ENCODE peak calls at places on chromosomes 6 and 20, in nine cellular contexts. One of them, this sample, is unnamed.

GRCh38 chr20:7703436-7703835 is 236.8 kb downstream of the HAO1 start:
- DNase-seq in stimulated activated CD4-positive, alpha-beta T cell treated with anti-CD3 and anti-CD28 coated beads, TNF-alpha, amount 100 ng/mL, for 4 hours: no peak
- DNase-seq in glutamatergic neuron: no peak
- DNase-seq in brain microvascular endothelial cell: no peak
- DNase-seq in HS-27A: no peak
- DNase-seq in D341Med: no peak
- DNase-seq in NCI-H460: no peak
- DNase-seq in activated effector memory CD4-positive, alpha-beta T cell treated with Interleukin-2 at 50 U/mL for 16 hours: no peak
- DNase-seq in testis: no peak
- DNase-seq in this sample: no peak

GRCh38 chr6:151317206-151317994 is 74.0 kb downstream of the ZBTB2 start:
- DNase-seq in stimulated activated CD4-positive, alpha-beta T cell treated with anti-CD3 and anti-CD28 coated beads, TNF-alpha, amount 100 ng/mL, for 4 hours: no peak
- DNase-seq in glutamatergic neuron: no peak
- DNase-seq in brain microvascular endothelial cell: peak; percentile 69
- DNase-seq in HS-27A: peak; percentile 5
- DNase-seq in D341Med: no peak
- DNase-seq in NCI-H460: no peak
- DNase-seq in activated effector memory CD4-positive, alpha-beta T cell treated with Interleukin-2 at 50 U/mL for 16 hours: no peak
- DNase-seq in testis: no peak
- DNase-seq in this sample: no peak

GRCh38 chr6:148240866-148241477 is 101.7 kb upstream of the SASH1 start:
- DNase-seq in stimulated activated CD4-positive, alpha-beta T cell treated with anti-CD3 and anti-CD28 coated beads, TNF-alpha, amount 100 ng/mL, for 4 hours: no peak
- DNase-seq in glutamatergic neuron: no peak
- DNase-seq in brain microvascular endothelial cell: no peak
- DNase-seq in HS-27A: no peak
- DNase-seq in D341Med: no peak
- DNase-seq in NCI-H460: no peak
- DNase-seq in activated effector memory CD4-positive, alpha-beta T cell treated with Interleukin-2 at 50 U/mL for 16 hours: no peak
- DNase-seq in testis: no peak
- DNase-seq in this sample: no peak

GRCh38 chr6:125377621-125378020 is 75.9 kb upstream of the HDDC2 start:
- DNase-seq in stimulated activated CD4-positive, alpha-beta T cell treated with anti-CD3 and anti-CD28 coated beads, TNF-alpha, amount 100 ng/mL, for 4 hours: no peak
- DNase-seq in glutamatergic neuron: no peak
- DNase-seq in brain microvascular endothelial cell: peak; percentile 91
- DNase-seq in HS-27A: no peak
- DNase-seq in D341Med: no peak
- DNase-seq in NCI-H460: no peak
- DNase-seq in activated effector memory CD4-positive, alpha-beta T cell treated with Interleukin-2 at 50 U/mL for 16 hours: no peak
- DNase-seq in testis: no peak
- DNase-seq in this sample: no peak

GRCh38 chr6:158654498-158654897 is 4.6 kb downstream of the SYTL3 start:
- DNase-seq in stimulated activated CD4-positive, alpha-beta T cell treated with anti-CD3 and anti-CD28 coated beads, TNF-alpha, amount 100 ng/mL, for 4 hours: no peak
- DNase-seq in glutamatergic neuron: no peak
- DNase-seq in brain microvascular endothelial cell: peak; percentile 71
- DNase-seq in HS-27A: no peak
- DNase-seq in D341Med: no peak
- DNase-seq in NCI-H460: no peak
- DNase-seq in activated effector memory CD4-positive, alpha-beta T cell treated with Interleukin-2 at 50 U/mL for 16 hours: no peak
- DNase-seq in testis: peak; percentile 70
- DNase-seq in this sample: peak; percentile 91

GRCh38 chr6:88538130-88538706 is 372.1 kb upstream of the CNR1 start:
- DNase-seq in stimulated activated CD4-positive, alpha-beta T cell treated with anti-CD3 and anti-CD28 coated beads, TNF-alpha, amount 100 ng/mL, for 4 hours: no peak
- DNase-seq in glutamatergic neuron: no peak
- DNase-seq in brain microvascular endothelial cell: no peak
- DNase-seq in HS-27A: no peak
- DNase-seq in D341Med: no peak
- DNase-seq in NCI-H460: peak; percentile 3
- DNase-seq in activated effector memory CD4-positive, alpha-beta T cell treated with Interleukin-2 at 50 U/mL for 16 hours: no peak
- DNase-seq in testis: peak; percentile 17
- DNase-seq in this sample: no peak

GRCh38 chr6:82691997-82692396 is 328.4 kb downstream of the TPBG start:
- DNase-seq in stimulated activated CD4-positive, alpha-beta T cell treated with anti-CD3 and anti-CD28 coated beads, TNF-alpha, amount 100 ng/mL, for 4 hours: no peak
- DNase-seq in glutamatergic neuron: no peak
- DNase-seq in brain microvascular endothelial cell: no peak
- DNase-seq in HS-27A: no peak
- DNase-seq in D341Med: no peak
- DNase-seq in NCI-H460: no peak
- DNase-seq in activated effector memory CD4-positive, alpha-beta T cell treated with Interleukin-2 at 50 U/mL for 16 hours: no peak
- DNase-seq in testis: no peak
- DNase-seq in this sample: no peak

GRCh38 chr6:139449611-139450000 is 75.2 kb upstream of the CITED2 start:
- DNase-seq in stimulated activated CD4-positive, alpha-beta T cell treated with anti-CD3 and anti-CD28 coated beads, TNF-alpha, amount 100 ng/mL, for 4 hours: no peak
- DNase-seq in glutamatergic neuron: no peak
- DNase-seq in brain microvascular endothelial cell: no peak
- DNase-seq in HS-27A: no peak
- DNase-seq in D341Med: no peak
- DNase-seq in NCI-H460: no peak
- DNase-seq in activated effector memory CD4-positive, alpha-beta T cell treated with Interleukin-2 at 50 U/mL for 16 hours: no peak
- DNase-seq in testis: no peak
- DNase-seq in this sample: no peak

GRCh38 chr6:7691675-7692452 is 34.0 kb upstream of the BMP6 start:
- DNase-seq in stimulated activated CD4-positive, alpha-beta T cell treated with anti-CD3 and anti-CD28 coated beads, TNF-alpha, amount 100 ng/mL, for 4 hours: no peak
- DNase-seq in glutamatergic neuron: no peak
- DNase-seq in brain microvascular endothelial cell: peak; percentile 67
- DNase-seq in HS-27A: no peak
- DNase-seq in D341Med: no peak
- DNase-seq in NCI-H460: peak; percentile 52
- DNase-seq in activated effector memory CD4-positive, alpha-beta T cell treated with Interleukin-2 at 50 U/mL for 16 hours: no peak
- DNase-seq in testis: no peak
- DNase-seq in this sample: peak; percentile 50

GRCh38 chr20:36745234-36745926 is 510 bp downstream of the NDRG3 start:
- DNase-seq in stimulated activated CD4-positive, alpha-beta T cell treated with anti-CD3 and anti-CD28 coated beads, TNF-alpha, amount 100 ng/mL, for 4 hours: peak; percentile 3
- DNase-seq in glutamatergic neuron: peak; percentile 50
- DNase-seq in brain microvascular endothelial cell: peak; percentile 0
- DNase-seq in HS-27A: no peak
- DNase-seq in D341Med: no peak
- DNase-seq in NCI-H460: no peak
- DNase-seq in activated effector memory CD4-positive, alpha-beta T cell treated with Interleukin-2 at 50 U/mL for 16 hours: no peak
- DNase-seq in testis: peak; percentile 35
- DNase-seq in this sample: peak; percentile 65

GRCh38 chr6:45076217-45076616 is 251.9 kb upstream of the RUNX2 start:
- DNase-seq in stimulated activated CD4-positive, alpha-beta T cell treated with anti-CD3 and anti-CD28 coated beads, TNF-alpha, amount 100 ng/mL, for 4 hours: no peak
- DNase-seq in glutamatergic neuron: no peak
- DNase-seq in brain microvascular endothelial cell: no peak
- DNase-seq in HS-27A: no peak
- DNase-seq in D341Med: no peak
- DNase-seq in NCI-H460: no peak
- DNase-seq in activated effector memory CD4-positive, alpha-beta T cell treated with Interleukin-2 at 50 U/mL for 16 hours: no peak
- DNase-seq in testis: no peak
- DNase-seq in this sample: no peak

GRCh38 chr6:136956590-136957573 is 34.8 kb downstream of the SLC35D3 start:
- DNase-seq in stimulated activated CD4-positive, alpha-beta T cell treated with anti-CD3 and anti-CD28 coated beads, TNF-alpha, amount 100 ng/mL, for 4 hours: no peak
- DNase-seq in glutamatergic neuron: peak; percentile 45
- DNase-seq in brain microvascular endothelial cell: no peak
- DNase-seq in HS-27A: no peak
- DNase-seq in D341Med: no peak
- DNase-seq in NCI-H460: no peak
- DNase-seq in activated effector memory CD4-positive, alpha-beta T cell treated with Interleukin-2 at 50 U/mL for 16 hours: no peak
- DNase-seq in testis: no peak
- DNase-seq in this sample: no peak

GRCh38 chr6:89146748-89147715 is 1.2 kb downstream of the PM20D2 start:
- DNase-seq in stimulated activated CD4-positive, alpha-beta T cell treated with anti-CD3 and anti-CD28 coated beads, TNF-alpha, amount 100 ng/mL, for 4 hours: no peak
- DNase-seq in glutamatergic neuron: no peak
- DNase-seq in brain microvascular endothelial cell: no peak
- DNase-seq in HS-27A: peak; percentile 20
- DNase-seq in D341Med: no peak
- DNase-seq in NCI-H460: peak; percentile 13
- DNase-seq in activated effector memory CD4-positive, alpha-beta T cell treated with Interleukin-2 at 50 U/mL for 16 hours: no peak
- DNase-seq in testis: peak; percentile 26
- DNase-seq in this sample: no peak

GRCh38 chr6:52231411-52232127 is 12.7 kb downstream of the IL17F start:
- DNase-seq in stimulated activated CD4-positive, alpha-beta T cell treated with anti-CD3 and anti-CD28 coated beads, TNF-alpha, amount 100 ng/mL, for 4 hours: no peak
- DNase-seq in glutamatergic neuron: no peak
- DNase-seq in brain microvascular endothelial cell: no peak
- DNase-seq in HS-27A: no peak
- DNase-seq in D341Med: no peak
- DNase-seq in NCI-H460: no peak
- DNase-seq in activated effector memory CD4-positive, alpha-beta T cell treated with Interleukin-2 at 50 U/mL for 16 hours: no peak
- DNase-seq in testis: no peak
- DNase-seq in this sample: no peak

GRCh38 chr20:64156136-64156885 is 7.9 kb upstream of the MYT1 start:
- DNase-seq in stimulated activated CD4-positive, alpha-beta T cell treated with anti-CD3 and anti-CD28 coated beads, TNF-alpha, amount 100 ng/mL, for 4 hours: no peak
- DNase-seq in glutamatergic neuron: peak; percentile 80
- DNase-seq in brain microvascular endothelial cell: no peak
- DNase-seq in HS-27A: no peak
- DNase-seq in D341Med: no peak
- DNase-seq in NCI-H460: no peak
- DNase-seq in activated effector memory CD4-positive, alpha-beta T cell treated with Interleukin-2 at 50 U/mL for 16 hours: no peak
- DNase-seq in testis: no peak
- DNase-seq in this sample: no peak

GRCh38 chr6:17589402-17590116 is 10.5 kb upstream of the FAM8A1 start:
- DNase-seq in stimulated activated CD4-positive, alpha-beta T cell treated with anti-CD3 and anti-CD28 coated beads, TNF-alpha, amount 100 ng/mL, for 4 hours: no peak
- DNase-seq in glutamatergic neuron: no peak
- DNase-seq in brain microvascular endothelial cell: peak; percentile 82
- DNase-seq in HS-27A: peak; percentile 81
- DNase-seq in D341Med: no peak
- DNase-seq in NCI-H460: no peak
- DNase-seq in activated effector memory CD4-positive, alpha-beta T cell treated with Interleukin-2 at 50 U/mL for 16 hours: no peak
- DNase-seq in testis: no peak
- DNase-seq in this sample: no peak

GRCh38 chr6:15816661-15817060 is 153.8 kb upstream of the DTNBP1 start:
- DNase-seq in stimulated activated CD4-positive, alpha-beta T cell treated with anti-CD3 and anti-CD28 coated beads, TNF-alpha, amount 100 ng/mL, for 4 hours: no peak
- DNase-seq in glutamatergic neuron: no peak
- DNase-seq in brain microvascular endothelial cell: no peak
- DNase-seq in HS-27A: no peak
- DNase-seq in D341Med: no peak
- DNase-seq in NCI-H460: no peak
- DNase-seq in activated effector memory CD4-positive, alpha-beta T cell treated with Interleukin-2 at 50 U/mL for 16 hours: no peak
- DNase-seq in testis: no peak
- DNase-seq in this sample: no peak

GRCh38 chr6:73134588-73134987 is 90.7 kb downstream of the KHDC1L start:
- DNase-seq in stimulated activated CD4-positive, alpha-beta T cell treated with anti-CD3 and anti-CD28 coated beads, TNF-alpha, amount 100 ng/mL, for 4 hours: no peak
- DNase-seq in glutamatergic neuron: peak; percentile 73
- DNase-seq in brain microvascular endothelial cell: peak; percentile 33
- DNase-seq in HS-27A: no peak
- DNase-seq in D341Med: peak; percentile 35
- DNase-seq in NCI-H460: peak; percentile 8
- DNase-seq in activated effector memory CD4-positive, alpha-beta T cell treated with Interleukin-2 at 50 U/mL for 16 hours: no peak
- DNase-seq in testis: peak; percentile 72
- DNase-seq in this sample: peak; percentile 30

GRCh38 chr20:13009682-13010406 is 1.1 kb downstream of the SPTLC3 start:
- DNase-seq in stimulated activated CD4-positive, alpha-beta T cell treated with anti-CD3 and anti-CD28 coated beads, TNF-alpha, amount 100 ng/mL, for 4 hours: no peak
- DNase-seq in glutamatergic neuron: no peak
- DNase-seq in brain microvascular endothelial cell: peak; percentile 90
- DNase-seq in HS-27A: no peak
- DNase-seq in D341Med: no peak
- DNase-seq in NCI-H460: peak; percentile 63
- DNase-seq in activated effector memory CD4-positive, alpha-beta T cell treated with Interleukin-2 at 50 U/mL for 16 hours: no peak
- DNase-seq in testis: peak; percentile 46
- DNase-seq in this sample: no peak

GRCh38 chr6:150043096-150043495 is 17.8 kb upstream of the RAET1L start:
- DNase-seq in stimulated activated CD4-positive, alpha-beta T cell treated with anti-CD3 and anti-CD28 coated beads, TNF-alpha, amount 100 ng/mL, for 4 hours: no peak
- DNase-seq in glutamatergic neuron: no peak
- DNase-seq in brain microvascular endothelial cell: no peak
- DNase-seq in HS-27A: no peak
- DNase-seq in D341Med: no peak
- DNase-seq in NCI-H460: no peak
- DNase-seq in activated effector memory CD4-positive, alpha-beta T cell treated with Interleukin-2 at 50 U/mL for 16 hours: no peak
- DNase-seq in testis: no peak
- DNase-seq in this sample: no peak

GRCh38 chr20:58553841-58554240 is 38.6 kb upstream of the APCDD1L start:
- DNase-seq in stimulated activated CD4-positive, alpha-beta T cell treated with anti-CD3 and anti-CD28 coated beads, TNF-alpha, amount 100 ng/mL, for 4 hours: no peak
- DNase-seq in glutamatergic neuron: no peak
- DNase-seq in brain microvascular endothelial cell: no peak
- DNase-seq in HS-27A: no peak
- DNase-seq in D341Med: no peak
- DNase-seq in NCI-H460: no peak
- DNase-seq in activated effector memory CD4-positive, alpha-beta T cell treated with Interleukin-2 at 50 U/mL for 16 hours: no peak
- DNase-seq in testis: no peak
- DNase-seq in this sample: peak; percentile 73

GRCh38 chr20:18310592-18310991 is 22.3 kb downstream of the ZNF133 start:
- DNase-seq in stimulated activated CD4-positive, alpha-beta T cell treated with anti-CD3 and anti-CD28 coated beads, TNF-alpha, amount 100 ng/mL, for 4 hours: no peak
- DNase-seq in glutamatergic neuron: no peak
- DNase-seq in brain microvascular endothelial cell: no peak
- DNase-seq in HS-27A: no peak
- DNase-seq in D341Med: no peak
- DNase-seq in NCI-H460: no peak
- DNase-seq in activated effector memory CD4-positive, alpha-beta T cell treated with Interleukin-2 at 50 U/mL for 16 hours: no peak
- DNase-seq in testis: no peak
- DNase-seq in this sample: no peak

GRCh38 chr6:10390495-10391298 is 24.2 kb downstream of the TFAP2A start:
- DNase-seq in stimulated activated CD4-positive, alpha-beta T cell treated with anti-CD3 and anti-CD28 coated beads, TNF-alpha, amount 100 ng/mL, for 4 hours: no peak
- DNase-seq in glutamatergic neuron: no peak
- DNase-seq in brain microvascular endothelial cell: no peak
- DNase-seq in HS-27A: no peak
- DNase-seq in D341Med: no peak
- DNase-seq in NCI-H460: no peak
- DNase-seq in activated effector memory CD4-positive, alpha-beta T cell treated with Interleukin-2 at 50 U/mL for 16 hours: no peak
- DNase-seq in testis: no peak
- DNase-seq in this sample: no peak

GRCh38 chr6:811806-812205 is 118.9 kb upstream of the EXOC2 start:
- DNase-seq in stimulated activated CD4-positive, alpha-beta T cell treated with anti-CD3 and anti-CD28 coated beads, TNF-alpha, amount 100 ng/mL, for 4 hours: no peak
- DNase-seq in glutamatergic neuron: no peak
- DNase-seq in brain microvascular endothelial cell: no peak
- DNase-seq in HS-27A: no peak
- DNase-seq in D341Med: no peak
- DNase-seq in NCI-H460: no peak
- DNase-seq in activated effector memory CD4-positive, alpha-beta T cell treated with Interleukin-2 at 50 U/mL for 16 hours: no peak
- DNase-seq in testis: no peak
- DNase-seq in this sample: no peak

GRCh38 chr20:6718660-6719059 is 48.8 kb upstream of the BMP2 start:
- DNase-seq in stimulated activated CD4-positive, alpha-beta T cell treated with anti-CD3 and anti-CD28 coated beads, TNF-alpha, amount 100 ng/mL, for 4 hours: no peak
- DNase-seq in glutamatergic neuron: no peak
- DNase-seq in brain microvascular endothelial cell: no peak
- DNase-seq in HS-27A: no peak
- DNase-seq in D341Med: no peak
- DNase-seq in NCI-H460: peak; percentile 16
- DNase-seq in activated effector memory CD4-positive, alpha-beta T cell treated with Interleukin-2 at 50 U/mL for 16 hours: no peak
- DNase-seq in testis: no peak
- DNase-seq in this sample: no peak

GRCh38 chr20:63080411-63080810 is 73.6 kb upstream of the BHLHE23 start:
- DNase-seq in stimulated activated CD4-positive, alpha-beta T cell treated with anti-CD3 and anti-CD28 coated beads, TNF-alpha, amount 100 ng/mL, for 4 hours: no peak
- DNase-seq in glutamatergic neuron: no peak
- DNase-seq in brain microvascular endothelial cell: no peak
- DNase-seq in HS-27A: no peak
- DNase-seq in D341Med: peak; percentile 10
- DNase-seq in NCI-H460: no peak
- DNase-seq in activated effector memory CD4-positive, alpha-beta T cell treated with Interleukin-2 at 50 U/mL for 16 hours: no peak
- DNase-seq in testis: no peak
- DNase-seq in this sample: no peak

GRCh38 chr6:148430897-148431296 is 88.3 kb downstream of the SASH1 start:
- DNase-seq in stimulated activated CD4-positive, alpha-beta T cell treated with anti-CD3 and anti-CD28 coated beads, TNF-alpha, amount 100 ng/mL, for 4 hours: no peak
- DNase-seq in glutamatergic neuron: no peak
- DNase-seq in brain microvascular endothelial cell: no peak
- DNase-seq in HS-27A: no peak
- DNase-seq in D341Med: no peak
- DNase-seq in NCI-H460: no peak
- DNase-seq in activated effector memory CD4-positive, alpha-beta T cell treated with Interleukin-2 at 50 U/mL for 16 hours: no peak
- DNase-seq in testis: no peak
- DNase-seq in this sample: no peak

GRCh38 chr6:99362644-99363268 is 13.3 kb upstream of the FAXC start:
- DNase-seq in stimulated activated CD4-positive, alpha-beta T cell treated with anti-CD3 and anti-CD28 coated beads, TNF-alpha, amount 100 ng/mL, for 4 hours: no peak
- DNase-seq in glutamatergic neuron: no peak
- DNase-seq in brain microvascular endothelial cell: no peak
- DNase-seq in HS-27A: no peak
- DNase-seq in D341Med: no peak
- DNase-seq in NCI-H460: no peak
- DNase-seq in activated effector memory CD4-positive, alpha-beta T cell treated with Interleukin-2 at 50 U/mL for 16 hours: no peak
- DNase-seq in testis: no peak
- DNase-seq in this sample: no peak

GRCh38 chr20:50996901-50997830 is 25.7 kb downstream of the KCNG1 start:
- DNase-seq in stimulated activated CD4-positive, alpha-beta T cell treated with anti-CD3 and anti-CD28 coated beads, TNF-alpha, amount 100 ng/mL, for 4 hours: no peak
- DNase-seq in glutamatergic neuron: no peak
- DNase-seq in brain microvascular endothelial cell: no peak
- DNase-seq in HS-27A: no peak
- DNase-seq in D341Med: no peak
- DNase-seq in NCI-H460: no peak
- DNase-seq in activated effector memory CD4-positive, alpha-beta T cell treated with Interleukin-2 at 50 U/mL for 16 hours: no peak
- DNase-seq in testis: no peak
- DNase-seq in this sample: no peak

GRCh38 chr6:17656644-17657043 is 50.1 kb downstream of the NUP153 start:
- DNase-seq in stimulated activated CD4-positive, alpha-beta T cell treated with anti-CD3 and anti-CD28 coated beads, TNF-alpha, amount 100 ng/mL, for 4 hours: no peak
- DNase-seq in glutamatergic neuron: no peak
- DNase-seq in brain microvascular endothelial cell: no peak
- DNase-seq in HS-27A: no peak
- DNase-seq in D341Med: no peak
- DNase-seq in NCI-H460: no peak
- DNase-seq in activated effector memory CD4-positive, alpha-beta T cell treated with Interleukin-2 at 50 U/mL for 16 hours: no peak
- DNase-seq in testis: no peak
- DNase-seq in this sample: no peak

GRCh38 chr6:131215212-131215611 is 79.9 kb downstream of the AKAP7 start:
- DNase-seq in stimulated activated CD4-positive, alpha-beta T cell treated with anti-CD3 and anti-CD28 coated beads, TNF-alpha, amount 100 ng/mL, for 4 hours: no peak
- DNase-seq in glutamatergic neuron: no peak
- DNase-seq in brain microvascular endothelial cell: no peak
- DNase-seq in HS-27A: no peak
- DNase-seq in D341Med: no peak
- DNase-seq in NCI-H460: no peak
- DNase-seq in activated effector memory CD4-positive, alpha-beta T cell treated with Interleukin-2 at 50 U/mL for 16 hours: no peak
- DNase-seq in testis: no peak
- DNase-seq in this sample: no peak